ENCODE peak calls at places on chromosomes 3 and 15, in nine cellular contexts. P is uterus, B is esophagus squamous epithelium, X is IMR-90, D is body of pancreas, I is breast epithelium, F is A549, N is gastrocnemius medialis, T is suprapubic skin. M is an unnamed sample. For H3K4me1, the result is how much of the 10 kb centered on the place peaks cover.

GRCh38 chr3:118987466-118987865 is 47.2 kb downstream of the IGSF11 start:
- DNase-seq in B (no peak), N (no peak), P (no peak), I (peak), X (peak), D (peak), F (no peak), T (no peak), M (peak)

GRCh38 chr3:8886556-8886955 is 76.7 kb downstream of the RAD18 start:
- DNase-seq in P (no peak), F (no peak), N (no peak), X (peak), B (no peak), I (no peak), T (no peak), D (no peak), M (no peak)

GRCh38 chr3:99366663-99367429 is 271.5 kb upstream of the COL8A1 start:
- DNase-seq in B (no peak), N (no peak), X (no peak), T (no peak), F (peak), D (no peak), I (no peak), P (no peak), M (no peak)

GRCh38 chr3:45034612-45035252 is 8.6 kb downstream of the CLEC3B start:
- DNase-seq in I (peak), N (peak), P (no peak), D (peak), T (peak), X (no peak), F (no peak), B (no peak), M (peak)

GRCh38 chr15:66097151-66098018 is 156.2 kb downstream of the MEGF11 start:
- DNase-seq in F (no peak), P (no peak), I (no peak), B (no peak), T (peak), N (peak), X (peak), D (no peak), M (no peak)

GRCh38 chr3:66655119-66655518 is 154.3 kb upstream of the LRIG1 start:
- DNase-seq in B (no peak), X (no peak), I (no peak), F (no peak), T (no peak), P (no peak), N (no peak), D (no peak), M (no peak)

GRCh38 chr3:10757821-10758130 is 58.3 kb upstream of the SLC6A11 start:
- DNase-seq in X (no peak), D (no peak), I (no peak), F (no peak), T (no peak), B (no peak), P (no peak), N (no peak), M (no peak)

GRCh38 chr3:192168202-192168601 is 559.1 kb downstream of the FGF12 start:
- DNase-seq in B (no peak), I (no peak), P (no peak), D (no peak), N (no peak), F (no peak), T (no peak), X (no peak), M (no peak)

GRCh38 chr15:68667800-68668625 is 89.2 kb downstream of the CORO2B start:
- DNase-seq in B (no peak), N (no peak), F (no peak), P (peak), X (no peak), I (no peak), T (no peak), D (no peak), M (peak)

GRCh38 chr3:133915685-133916639 is 20.3 kb upstream of the RAB6B start:
- DNase-seq in X (no peak), D (no peak), P (no peak), F (no peak), B (no peak), N (no peak), I (no peak), T (no peak), M (no peak)

GRCh38 chr15:63979227-63979793 is 67.0 kb downstream of the DAPK2 start:
- DNase-seq in P (no peak), D (no peak), N (peak), B (no peak), F (no peak), I (no peak), X (no peak), T (no peak), M (no peak)

GRCh38 chr15:67411491-67411890 is 109.4 kb upstream of the C15orf61 start:
- DNase-seq in P (no peak), D (no peak), N (no peak), I (no peak), F (no peak), T (no peak), X (peak), B (no peak), M (no peak)

GRCh38 chr3:184761120-184761841 is 49.4 kb upstream of the MAGEF1 start:
- DNase-seq in I (no peak), X (peak), T (no peak), D (peak), F (no peak), B (no peak), P (peak), N (no peak), M (peak)

GRCh38 chr3:13012228-13012691 is 61.0 kb downstream of the IQSEC1 start:
- DNase-seq in T (peak), B (no peak), X (peak), N (peak), I (peak), P (no peak), D (peak), F (no peak), M (no peak)

GRCh38 chr3:119401069-119401468 is 62.3 kb downstream of the TMEM39A start:
- DNase-seq in B (no peak), X (no peak), D (no peak), F (no peak), I (no peak), T (no peak), P (no peak), N (no peak), M (no peak)

GRCh38 chr3:103295974-103296570 is 861.3 kb downstream of the ZPLD1 start:
- DNase-seq in X (peak), N (no peak), B (no peak), T (no peak), D (no peak), F (peak), I (no peak), P (no peak), M (no peak)

GRCh38 chr15:98625614-98626013 is 22.7 kb upstream of the IGF1R start:
- DNase-seq in B (no peak), T (no peak), F (no peak), D (no peak), I (peak), P (no peak), N (no peak), X (no peak), M (no peak)

GRCh38 chr3:188176476-188176875 is 22.5 kb downstream of the LPP start:
- DNase-seq in N (no peak), P (no peak), D (no peak), F (no peak), I (peak), X (no peak), T (no peak), B (no peak), M (no peak)

GRCh38 chr15:34855397-34855796 is 60.0 kb upstream of the ACTC1 start:
- DNase-seq in I (no peak), N (no peak), P (no peak), D (no peak), B (no peak), F (peak), T (no peak), X (peak), M (no peak)

GRCh38 chr3:11601446-11602241 is 42.1 kb downstream of the VGLL4 start:
- DNase-seq in F (no peak), X (peak), T (peak), D (no peak), N (peak), P (peak), I (peak), B (no peak), M (peak)

GRCh38 chr3:9116351-9116750 is 133.1 kb downstream of the SRGAP3 start:
- DNase-seq in D (no peak), N (no peak), T (no peak), P (no peak), I (no peak), B (no peak), X (no peak), F (no peak), M (no peak)

GRCh38 chr15:90000175-90000923 is 775 bp upstream of the ZNF710 start:
- DNase-seq in B (no peak), X (peak), F (no peak), D (peak), T (peak), I (peak), P (peak), N (no peak), M (peak)

GRCh38 chr3:187733371-187733770 is 11.9 kb downstream of the BCL6 start:
- DNase-seq in T (no peak), F (no peak), B (no peak), D (no peak), I (no peak), N (peak), P (no peak), X (no peak), M (no peak)

GRCh38 chr15:69972436-69972835 is 125.3 kb downstream of the TLE3 start:
- DNase-seq in P (no peak), N (no peak), D (no peak), X (no peak), I (no peak), B (no peak), F (no peak), T (no peak), M (no peak)

GRCh38 chr3:8712871-8713360 is 20.7 kb upstream of the CAV3 start:
- DNase-seq in I (no peak), T (no peak), B (no peak), X (no peak), P (no peak), F (no peak), N (no peak), D (no peak), M (no peak)

GRCh38 chr3:122564155-122564912 is at the start of the genes DTX3L and PARP9:
- DNase-seq in F (peak), N (peak), X (peak), P (peak), T (peak), B (peak), I (peak), D (peak), M (peak)
- TF ChIP-seq POLR2A in F (peak), N (peak), X (peak), P (peak), T (no peak), B (peak), I (peak), D (peak), M (peak)

GRCh38 chr3:124486324-124486723 is 243.9 kb upstream of the UMPS start:
- DNase-seq in N (no peak), B (no peak), I (no peak), F (peak), P (no peak), X (no peak), T (no peak), D (no peak), M (no peak)
- TF ChIP-seq CTCF in N (no peak), B (no peak), I (no peak), F (no peak), P (no peak), X (peak), T (no peak), D (no peak), M (no peak)

DNA sequence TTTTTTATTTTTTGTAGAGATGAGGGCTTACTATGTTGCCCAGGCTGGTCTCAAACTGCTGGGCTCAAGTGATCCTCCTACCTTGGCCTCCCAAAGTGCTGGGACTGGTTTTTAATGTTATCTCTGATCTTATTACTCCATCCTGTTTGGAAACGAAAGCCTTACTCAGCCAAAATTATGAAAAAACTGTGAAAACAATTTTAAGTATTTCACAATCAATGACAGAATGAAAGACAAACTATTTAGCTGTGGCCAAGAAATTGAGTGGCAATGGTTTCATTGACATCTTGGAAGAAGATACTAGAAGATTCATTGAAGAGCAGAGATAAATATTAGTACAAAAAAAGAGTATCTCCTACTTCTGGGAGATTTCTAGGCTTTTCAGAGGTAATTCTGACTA is 14.4 kb upstream of the SLC25A36 start:
- DNase-seq in P (no peak), B (no peak), N (no peak), F (no peak), D (no peak), X (no peak), I (no peak), T (no peak), M (no peak)
- H3K4me1 ChIP-seq in P (under half), B (under half), N (under half), F (under half), D (under half), X (under half), I (under half), T (under half), M (under half)

DNA sequence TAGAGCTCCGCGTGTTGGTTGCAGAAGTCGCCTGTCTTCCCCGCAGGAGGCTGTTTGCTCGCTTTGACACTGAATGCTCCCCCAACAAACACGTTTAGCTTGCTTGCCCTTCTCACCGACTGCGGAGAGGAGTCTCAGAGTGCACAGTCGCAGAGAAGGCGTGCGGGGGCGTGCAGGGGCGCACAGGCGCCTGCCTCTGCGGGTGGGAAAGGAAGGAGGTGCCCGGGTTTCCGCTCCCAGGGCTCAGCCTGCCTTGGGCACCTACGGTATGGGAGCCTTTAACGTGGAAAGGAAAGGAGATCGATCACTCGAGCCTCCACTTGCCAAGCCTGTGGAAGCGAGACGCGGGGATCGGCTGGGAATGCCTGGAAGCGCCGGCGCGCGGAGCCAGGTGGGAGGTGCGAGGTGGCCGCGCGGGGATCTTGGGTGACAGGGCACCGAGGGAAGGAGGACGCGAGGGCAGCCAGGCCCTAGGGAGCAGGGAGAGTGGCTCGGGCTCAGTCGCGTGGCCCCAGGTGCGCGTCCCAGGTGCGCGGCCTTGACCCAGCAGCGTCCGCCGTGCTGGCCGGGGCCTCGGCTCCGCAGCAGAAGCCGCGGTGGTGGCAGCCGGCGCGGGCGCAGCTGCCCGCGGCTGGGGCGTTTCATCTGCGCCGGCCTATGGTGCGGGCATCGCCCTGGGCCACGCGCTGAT is at the start of gene FAN1:
- DNase-seq in F (peak), B (peak), P (peak), X (peak), D (peak), N (peak), I (peak), T (peak), M (peak)
- TF ChIP-seq POLR2A in F (peak), B (peak), P (peak), X (no peak), D (peak), N (peak), I (no peak), T (no peak), M (peak)

DNA sequence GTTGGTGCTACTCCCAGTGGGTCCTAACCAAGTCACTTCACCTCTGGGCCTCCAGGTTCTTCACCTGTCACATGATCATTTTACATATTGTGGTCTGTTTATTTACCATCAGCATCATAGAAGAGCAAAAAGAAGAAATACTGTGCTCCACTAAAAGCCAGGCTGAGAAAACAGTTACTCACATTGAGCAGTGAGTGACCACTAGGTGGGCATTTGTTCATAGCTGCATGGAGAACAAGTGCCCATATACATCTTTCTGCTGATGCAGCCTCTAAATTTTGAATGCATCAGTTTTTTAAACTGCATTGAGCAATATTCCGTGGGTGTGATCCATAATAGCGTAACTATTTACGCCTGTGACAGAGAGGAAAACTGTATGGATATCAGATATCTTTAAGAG is 76.2 kb downstream of the DCUN1D1 start:
- DNase-seq in D (no peak), B (no peak), T (no peak), P (no peak), X (no peak), I (no peak), N (no peak), F (no peak), M (no peak)
- TF ChIP-seq CTCF in D (no peak), B (no peak), T (no peak), P (no peak), X (no peak), I (no peak), N (peak), F (no peak), M (no peak)

GRCh38 chr15:29124581-29125381 is 144.8 kb downstream of the NSMCE3 start:
- DNase-seq in P (no peak), N (no peak), B (no peak), F (no peak), T (no peak), X (peak), D (no peak), I (no peak), M (no peak)
- H3K4me1 ChIP-seq in P (under half), N (under half), B (under half), F (under half), T (under half), X (under half), D (under half), I (under half), M (under half)